ENCODE peak calls at places on chromosomes 13 and 19, in eight cellular contexts. T is MM.1S; J is cardiac muscle cell; D is left ventricle myocardium inferior; O is heart right ventricle; M is lower lobe of right lung; E is CD8-positive, alpha-beta memory T cell; K is transverse colon. H is an unnamed sample.
A peak's percentile ranks its signal among the peaks of the same experiment; 100 is the strongest.

GRCh38 chr19:45667620-45668341 is at the start of gene GIPR:
- DNase-seq in T (no peak), J (no peak), D (peak; percentile 57), O (peak; percentile 71), M (peak; percentile 66), E (peak; percentile 74), K (peak; percentile 84), H (peak; percentile 62)

GRCh38 chr13:97257800-97258799 is 36.0 kb downstream of the MBNL2 start:
- DNase-seq in T (peak; percentile 38), J (peak; percentile 96), D (peak; percentile 40), O (peak; percentile 47), M (no peak), E (no peak), K (no peak), H (peak; percentile 77)

GRCh38 chr19:58007285-58007684 is 4.7 kb upstream of the ZNF606 start:
- DNase-seq in T (no peak), J (no peak), D (no peak), O (no peak), M (no peak), E (no peak), K (no peak), H (no peak)

GRCh38 chr19:7879102-7879770 is 5.0 kb upstream of the PRR36 start:
- DNase-seq in T (no peak), J (no peak), D (no peak), O (no peak), M (no peak), E (no peak), K (no peak), H (no peak)

GRCh38 chr19:40798997-40799557 is at the start of gene EGLN2:
- DNase-seq in T (no peak), J (no peak), D (no peak), O (no peak), M (no peak), E (no peak), K (no peak), H (no peak)

GRCh38 chr13:88068975-88069374 is 397.8 kb downstream of the SLITRK5 start:
- DNase-seq in T (no peak), J (no peak), D (no peak), O (no peak), M (no peak), E (no peak), K (no peak), H (peak; percentile 19)

GRCh38 chr13:36950920-36951319 is 30.9 kb upstream of the SMAD9 start:
- DNase-seq in T (no peak), J (no peak), D (no peak), O (no peak), M (no peak), E (no peak), K (no peak), H (no peak)

GRCh38 chr13:48819376-48819775 is 156.3 kb upstream of the FNDC3A start:
- DNase-seq in T (no peak), J (no peak), D (no peak), O (no peak), M (no peak), E (no peak), K (no peak), H (no peak)

GRCh38 chr13:48214519-48215121 is 18.4 kb upstream of the ITM2B start:
- DNase-seq in T (no peak), J (no peak), D (no peak), O (no peak), M (no peak), E (no peak), K (no peak), H (no peak)

GRCh38 chr19:39645800-39646411 is 9.8 kb upstream of the LGALS16 start:
- DNase-seq in T (peak; percentile 45), J (peak; percentile 30), D (no peak), O (no peak), M (no peak), E (no peak), K (no peak), H (no peak)

GRCh38 chr13:42883771-42884170 is 102.4 kb downstream of the FAM216B start:
- DNase-seq in T (no peak), J (peak; percentile 76), D (no peak), O (no peak), M (no peak), E (no peak), K (peak; percentile 43), H (peak; percentile 47)

GRCh38 chr13:48731957-48732569 is 78.3 kb downstream of the CYSLTR2 start:
- DNase-seq in T (peak; percentile 30), J (peak; percentile 52), D (peak; percentile 39), O (peak; percentile 46), M (peak; percentile 59), E (peak; percentile 63), K (peak; percentile 57), H (peak; percentile 74)

GRCh38 chr19:51531349-51532315 is at the start of gene SIGLEC6:
- DNase-seq in T (no peak), J (no peak), D (peak; percentile 47), O (peak; percentile 34), M (peak; percentile 84), E (no peak), K (peak; percentile 51), H (peak; percentile 76)

GRCh38 chr13:27678306-27679040 is 56.8 kb downstream of the POLR1D start:
- DNase-seq in T (no peak), J (no peak), D (no peak), O (no peak), M (no peak), E (no peak), K (no peak), H (no peak)

GRCh38 chr13:36526897-36527296 is 94.6 kb downstream of the CCNA1 start:
- DNase-seq in T (no peak), J (no peak), D (no peak), O (no peak), M (peak; percentile 50), E (no peak), K (no peak), H (no peak)

GRCh38 chr19:45455707-45456499 is 11.9 kb upstream of the FOSB start:
- DNase-seq in T (no peak), J (peak; percentile 99), D (peak; percentile 85), O (peak; percentile 86), M (peak; percentile 94), E (peak; percentile 86), K (peak; percentile 94), H (peak; percentile 94)

GRCh38 chr19:2618611-2619010 is 83.9 kb downstream of the GNG7 start:
- DNase-seq in T (peak; percentile 38), J (peak; percentile 59), D (peak; percentile 69), O (peak; percentile 49), M (peak; percentile 96), E (peak; percentile 74), K (peak; percentile 74), H (peak; percentile 81)

GRCh38 chr13:21326155-21327030 is 132.7 kb downstream of the ZDHHC20 start:
- DNase-seq in T (no peak), J (peak; percentile 50), D (no peak), O (no peak), M (no peak), E (no peak), K (peak; percentile 33), H (no peak)

GRCh38 chr13:44280461-44280860 is 93.2 kb upstream of the SERP2 start:
- DNase-seq in T (no peak), J (no peak), D (no peak), O (no peak), M (no peak), E (no peak), K (no peak), H (no peak)

GRCh38 chr13:43411741-43412140 is 375.0 kb downstream of the ENOX1 start:
- DNase-seq in T (no peak), J (no peak), D (peak; percentile 51), O (peak; percentile 44), M (no peak), E (no peak), K (peak; percentile 19), H (peak; percentile 36)

GRCh38 chr13:38166121-38166520 is 183.5 kb upstream of the UFM1 start:
- DNase-seq in T (no peak), J (peak; percentile 16), D (no peak), O (no peak), M (no peak), E (no peak), K (no peak), H (no peak)

GRCh38 chr13:71979616-71980015 is 112.6 kb upstream of the DACH1 start:
- DNase-seq in T (peak; percentile 17), J (no peak), D (no peak), O (no peak), M (no peak), E (no peak), K (no peak), H (no peak)

GRCh38 chr19:51570962-51571575 is at the start of gene ZNF175:
- DNase-seq in T (peak; percentile 45), J (peak; percentile 98), D (peak; percentile 95), O (peak; percentile 88), M (peak; percentile 94), E (peak; percentile 87), K (peak; percentile 96), H (peak; percentile 97)

GRCh38 chr19:13164370-13165090 is 14.3 kb downstream of the IER2 start:
- DNase-seq in T (no peak), J (peak; percentile 96), D (peak; percentile 77), O (peak; percentile 79), M (peak; percentile 69), E (peak; percentile 64), K (peak; percentile 75), H (peak; percentile 90)

GRCh38 chr13:25300861-25301346 is 521 bp upstream of the NUP58 start:
- DNase-seq in T (no peak), J (peak; percentile 51), D (peak; percentile 24), O (peak; percentile 46), M (peak; percentile 58), E (peak; percentile 53), K (peak; percentile 16), H (peak; percentile 44)

DNA sequence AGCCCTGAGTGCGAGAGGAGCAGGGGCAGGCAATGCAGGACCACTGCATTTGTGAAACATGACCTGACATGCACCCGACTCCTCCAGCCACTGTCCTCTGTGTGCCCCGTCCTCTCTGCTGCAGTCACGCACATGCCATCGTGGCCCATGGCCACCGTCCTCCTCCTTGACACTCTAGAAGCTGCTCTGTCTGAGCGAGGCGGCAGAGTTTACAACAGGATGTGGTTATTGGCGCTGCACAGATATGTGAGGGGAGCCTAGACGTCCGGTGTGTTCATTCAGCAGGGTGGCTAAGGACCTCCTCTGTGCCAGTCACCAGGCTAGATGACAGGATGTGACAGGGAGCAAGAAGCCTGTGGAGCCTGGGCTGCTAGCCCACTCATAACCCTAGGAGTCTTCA is 277.8 kb downstream of the FOXO1 start:
- DNase-seq in T (peak; percentile 77), J (no peak), D (no peak), O (no peak), M (no peak), E (peak; percentile 93), K (peak; percentile 64), H (peak; percentile 68)
- H3K4me3 ChIP-seq in T (peak overlapping the region; percentile 53), J (no peak overlapping the region), D (no peak overlapping the region), O (peak overlapping the region; percentile 34), M (peak overlapping the region; percentile 4), E (peak overlapping the region; percentile 65), K (no peak overlapping the region), H (no peak overlapping the region)

GRCh38 chr13:108326318-108326717 is 56.8 kb downstream of the TNFSF13B start:
- DNase-seq in T (peak; percentile 61), J (peak; percentile 2), D (no peak), O (no peak), M (peak; percentile 54), E (no peak), K (no peak), H (no peak)
- H3K27ac ChIP-seq in T (no peak overlapping the region), J (no peak overlapping the region), D (no peak overlapping the region), O (no peak overlapping the region), M (no peak overlapping the region), E (no peak overlapping the region), K (peak overlapping the region; percentile 3), H (no peak overlapping the region)

GRCh38 chr19:37563518-37563917 is 31.1 kb downstream of the ZNF571 start:
- DNase-seq in T (no peak), J (no peak), D (no peak), O (no peak), M (no peak), E (no peak), K (no peak), H (no peak)
- H3K9me3 ChIP-seq in T (peaks cover 4% of the 10 kb centered on the region), J (peaks cover 14% of the 10 kb centered on the region), D (no peaks in the 10 kb centered on the region), O (no peaks in the 10 kb centered on the region), M (no peaks in the 10 kb centered on the region), E (peaks cover 74% of the 10 kb centered on the region), K (peaks cover 95% of the 10 kb centered on the region), H (peaks cover 9% of the 10 kb centered on the region)

GRCh38 chr19:6753178-6754031 is 13.8 kb downstream of the SH2D3A start:
- DNase-seq in T (no peak), J (peak; percentile 74), D (peak; percentile 78), O (peak; percentile 80), M (peak; percentile 91), E (peak; percentile 83), K (peak; percentile 95), H (peak; percentile 88)
- H3K4me3 ChIP-seq in T (no peak overlapping the region), J (peak overlapping the region; percentile 21), D (peak overlapping the region; percentile 63), O (peak overlapping the region; percentile 51), M (peak overlapping the region; percentile 50), E (peak overlapping the region; percentile 34), K (no peak overlapping the region), H (peak overlapping the region; percentile 11)

H was measured in right cardiac atrium.